ENCODE peak calls at places on chromosomes 2 and 18, in four cellular contexts. G is GM12891, C is HL-60, Y is K562. H is an unnamed sample.

GRCh38 chr18:10499230-10499629 is 26.6 kb upstream of the NAPG start:
- DNase-seq in C (peak), Y (no peak), G (no peak), H (no peak)

GRCh38 chr18:21064347-21064746 is 47.3 kb downstream of the ROCK1 start:
- DNase-seq in G (no peak), Y (no peak), C (no peak), H (no peak)

GRCh38 chr2:25204190-25204838 is 35.9 kb upstream of the POMC start:
- DNase-seq in G (peak), C (no peak), Y (no peak), H (no peak)

GRCh38 chr2:104406273-104406726 is 447.6 kb upstream of the POU3F3 start:
- DNase-seq in Y (no peak), C (no peak), G (no peak), H (no peak)

GRCh38 chr18:61443311-61443710 is 110.1 kb downstream of the CDH20 start:
- DNase-seq in G (no peak), Y (no peak), C (no peak), H (no peak)

GRCh38 chr2:19425419-19425818 is 67.0 kb upstream of the OSR1 start:
- DNase-seq in Y (no peak), C (no peak), G (no peak), H (no peak)

GRCh38 chr18:58046087-58046793 is 2.2 kb downstream of the NEDD4L start:
- DNase-seq in Y (no peak), G (no peak), C (no peak), H (no peak)

GRCh38 chr18:48773821-48774220 is 176.9 kb downstream of the SMAD7 start:
- DNase-seq in G (no peak), C (no peak), Y (no peak), H (no peak)

GRCh38 chr2:179558010-179558911 is 293.6 kb upstream of the SESTD1 start:
- DNase-seq in G (no peak), C (no peak), Y (no peak), H (no peak)

GRCh38 chr2:232331071-232331470 is 47.5 kb upstream of the ALPP start:
- DNase-seq in G (no peak), Y (no peak), C (no peak), H (no peak)

GRCh38 chr2:154623819-154624218 is 74.7 kb upstream of the KCNJ3 start:
- DNase-seq in Y (no peak), C (peak), G (no peak), H (no peak)

GRCh38 chr2:96864343-96865091 is 5.4 kb downstream of the SEMA4C start:
- DNase-seq in C (no peak), Y (no peak), G (no peak), H (no peak)

GRCh38 chr2:12819098-12819465 is 102.3 kb downstream of the TRIB2 start:
- DNase-seq in G (no peak), C (peak), Y (no peak), H (no peak)

GRCh38 chr2:36451512-36451911 is 95.9 kb downstream of the CRIM1 start:
- DNase-seq in Y (peak), C (no peak), G (no peak), H (no peak)

GRCh38 chr2:147558620-147559019 is 286.2 kb upstream of the ACVR2A start:
- DNase-seq in Y (no peak), C (no peak), G (no peak), H (no peak)

GRCh38 chr18:12397254-12397653 is 10.5 kb upstream of the PRELID3A start:
- DNase-seq in C (no peak), Y (no peak), G (no peak), H (no peak)

GRCh38 chr18:50405582-50406271 is 30.9 kb downstream of the SKA1 start:
- DNase-seq in Y (no peak), G (no peak), C (no peak), H (no peak)

GRCh38 chr2:164747140-164747539 is 94.5 kb downstream of the COBLL1 start:
- DNase-seq in Y (no peak), C (no peak), G (no peak), H (no peak)

GRCh38 chr18:25814841-25815458 is 275.5 kb downstream of the SS18 start:
- DNase-seq in C (no peak), G (no peak), Y (no peak), H (peak)

GRCh38 chr2:110670826-110671225 is 7.0 kb downstream of the BUB1 start:
- DNase-seq in C (no peak), G (no peak), Y (no peak), H (no peak)

GRCh38 chr2:42809876-42810125 is 17.4 kb upstream of the HAAO start:
- DNase-seq in C (peak), Y (peak), G (no peak), H (no peak)

GRCh38 chr2:45923701-45924100 is 272.2 kb downstream of the PRKCE start:
- DNase-seq in C (no peak), Y (no peak), G (no peak), H (no peak)

GRCh38 chr2:240451108-240451611 is 15.7 kb downstream of the GPC1 start:
- DNase-seq in Y (no peak), C (no peak), G (no peak), H (no peak)

GRCh38 chr2:138766464-138766863 is 13.7 kb downstream of the NXPH2 start:
- DNase-seq in Y (no peak), G (no peak), C (no peak), H (no peak)

GRCh38 chr18:51009071-51009470 is 20.9 kb upstream of the SMAD4 start:
- DNase-seq in G (no peak), C (peak), Y (no peak), H (no peak)

GRCh38 chr2:47534179-47534919 is 131.4 kb downstream of the MSH2 start:
- DNase-seq in G (no peak), Y (peak), C (no peak), H (no peak)

GRCh38 chr2:200263279-200263678 is 43.2 kb upstream of the SPATS2L start:
- DNase-seq in G (no peak), C (no peak), Y (no peak), H (no peak)

GRCh38 chr2:241573741-241574140 is 15.2 kb downstream of the BOK start:
- DNase-seq in C (no peak), G (no peak), Y (no peak), H (no peak)

GRCh38 chr2:168136392-168136977 is 110.9 kb downstream of the STK39 start:
- DNase-seq in C (no peak), G (no peak), Y (peak), H (no peak)

GRCh38 chr2:190659553-190659952 is 10.7 kb downstream of the NAB1 start:
- DNase-seq in C (no peak), Y (no peak), G (no peak), H (no peak)

GRCh38 chr2:118371500-118371899 is 283.2 kb downstream of the INSIG2 start:
- DNase-seq in C (peak), G (peak), Y (no peak), H (no peak)

GRCh38 chr2:72932805-72933204 is 15.5 kb downstream of the EMX1 start:
- DNase-seq in G (no peak), C (no peak), Y (no peak), H (no peak)

GRCh38 chr2:53303012-53303578 is 464.5 kb upstream of the CHAC2 start:
- DNase-seq in G (no peak), C (no peak), Y (no peak), H (no peak)

GRCh38 chr18:79512461-79513380 is 117.0 kb downstream of the NFATC1 start:
- DNase-seq in Y (no peak), C (no peak), G (no peak), H (no peak)

GRCh38 chr2:46487667-46488333 is 8.4 kb downstream of the TMEM247 start:
- DNase-seq in Y (peak), G (no peak), C (no peak), H (no peak)

GRCh38 chr2:196606516-196606915 is 33.0 kb upstream of the CCDC150 start:
- DNase-seq in Y (no peak), C (no peak), G (no peak), H (no peak)

GRCh38 chr2:212539145-212539880 is 711 bp upstream of the ERBB4 start:
- DNase-seq in C (no peak), G (no peak), Y (peak), H (no peak)
- TF ChIP-seq SPI1 in C (no peak), G (no peak), Y (no peak), H (no peak)

GRCh38 chr18:8685141-8685913 is 20.0 kb upstream of the MTCL1 start:
- DNase-seq in Y (no peak), C (no peak), G (no peak), H (no peak)
- TF ChIP-seq SPI1 in Y (no peak), C (no peak), G (no peak), H (no peak)

GRCh38 chr2:205540066-205540465 is 142.2 kb upstream of the NRP2 start:
- DNase-seq in G (no peak), Y (no peak), C (no peak), H (no peak)

GRCh38 chr2:205543262-205543843 is 138.9 kb upstream of the NRP2 start:
- DNase-seq in C (no peak), Y (no peak), G (no peak), H (no peak)

GRCh38 chr2:205543937-205544702 is 138.2 kb upstream of the NRP2 start:
- DNase-seq in C (no peak), G (no peak), Y (no peak), H (no peak)

GRCh38 chr2:205534997-205535396 is 147.3 kb upstream of the NRP2 start:
- DNase-seq in C (no peak), Y (no peak), G (no peak), H (no peak)

GRCh38 chr2:205539603-205540002 is 142.7 kb upstream of the NRP2 start:
- DNase-seq in Y (no peak), G (no peak), C (no peak), H (no peak)
- TF ChIP-seq SPI1 in Y (no peak), G (no peak), C (no peak), H (no peak)

DNA sequence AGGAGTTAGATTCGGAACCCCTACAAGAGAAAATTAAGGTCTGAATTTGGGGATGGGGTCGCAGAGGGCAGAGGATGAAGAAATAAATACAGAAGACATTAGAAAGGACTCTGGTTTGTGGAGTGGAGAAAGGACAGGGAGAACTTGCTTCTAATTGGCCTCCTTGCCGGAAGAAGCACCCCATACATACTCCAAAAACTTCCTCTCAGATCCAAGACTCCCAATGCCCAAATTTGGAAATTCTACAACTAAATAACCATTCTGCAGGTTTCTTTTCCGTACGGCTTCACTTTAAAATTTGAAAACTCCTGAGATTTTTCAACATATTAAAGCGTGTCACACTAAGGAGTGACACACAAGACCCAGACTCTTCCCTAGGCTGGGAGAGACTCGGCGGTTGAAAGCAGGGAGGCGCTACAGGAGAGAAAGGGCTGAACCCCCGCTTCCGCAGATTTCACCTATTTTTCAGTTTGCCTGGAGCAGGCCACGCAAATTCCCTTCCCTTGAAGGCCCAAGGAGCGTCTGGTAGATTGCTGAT is 478 bp downstream of the CLHC1 start:
- DNase-seq in C (peak), Y (peak), G (no peak), H (no peak)
- TF ChIP-seq SPI1 in C (no peak), Y (no peak), G (no peak), H (no peak)

GRCh38 chr2:62320657-62321357 is 124.9 kb downstream of the B3GNT2 start:
- DNase-seq in Y (no peak), C (no peak), G (no peak), H (no peak)
- TF ChIP-seq SPI1 in Y (no peak), C (no peak), G (no peak), H (no peak)

GRCh38 chr18:42341423-42341822 is 386.4 kb downstream of the PIK3C3 start:
- DNase-seq in G (no peak), C (no peak), Y (no peak), H (no peak)
- TF ChIP-seq SPI1 in G (no peak), C (no peak), Y (no peak), H (no peak)

GRCh38 chr2:101398026-101398830 is 10.9 kb upstream of the CREG2 start:
- DNase-seq in Y (no peak), C (no peak), G (no peak), H (no peak)

GRCh38 chr2:101399001-101399794 is 11.9 kb upstream of the CREG2 start:
- DNase-seq in G (no peak), C (peak), Y (no peak), H (no peak)

GRCh38 chr2:101395545-101396351 is 8.4 kb upstream of the CREG2 start:
- DNase-seq in G (no peak), Y (no peak), C (no peak), H (no peak)

GRCh38 chr2:101400048-101400447 is 12.7 kb upstream of the CREG2 start:
- DNase-seq in Y (no peak), C (peak), G (no peak), H (no peak)

GRCh38 chr2:101396352-101396717 is 9.0 kb upstream of the CREG2 start:
- DNase-seq in G (no peak), Y (no peak), C (no peak), H (no peak)
- TF ChIP-seq SPI1 in G (no peak), Y (no peak), C (no peak), H (no peak)

H was measured in GM12878.